ENCODE peak calls at places on chromosomes 4 and X, in six cellular contexts. One of them, this sample, is unnamed.
A peak's percentile ranks its signal among the peaks of the same experiment; 100 is the strongest.

GRCh38 chrX:10039821-10040793 is 72.9 kb downstream of the CLDN34 start:
- DNase-seq in CD8-positive, alpha-beta T cell: no peak
- DNase-seq in HCT116: no peak
- DNase-seq in gastrocnemius medialis: no peak
- DNase-seq in fibroblast of mammary gland: peak; percentile 48
- DNase-seq in Karpas-422: no peak
- DNase-seq in this sample: no peak

GRCh38 chr4:87669373-87669772 is 19.3 kb downstream of the DMP1 start:
- DNase-seq in Karpas-422: no peak
- DNase-seq in HCT116: no peak
- DNase-seq in CD8-positive, alpha-beta T cell: no peak
- DNase-seq in fibroblast of mammary gland: no peak
- DNase-seq in gastrocnemius medialis: no peak
- DNase-seq in this sample: no peak

GRCh38 chrX:75781618-75782017 is 3.4 kb downstream of the MAGEE2 start:
- DNase-seq in CD8-positive, alpha-beta T cell: no peak
- DNase-seq in Karpas-422: no peak
- DNase-seq in gastrocnemius medialis: no peak
- DNase-seq in HCT116: no peak
- DNase-seq in fibroblast of mammary gland: no peak
- DNase-seq in this sample: no peak

GRCh38 chr4:141028024-141028529 is 105.2 kb downstream of the RNF150 start:
- DNase-seq in gastrocnemius medialis: no peak
- DNase-seq in HCT116: no peak
- DNase-seq in fibroblast of mammary gland: peak; percentile 95
- DNase-seq in Karpas-422: no peak
- DNase-seq in CD8-positive, alpha-beta T cell: no peak
- DNase-seq in this sample: no peak

GRCh38 chr4:80237992-80238391 is 28.5 kb upstream of the FGF5 start:
- DNase-seq in gastrocnemius medialis: no peak
- DNase-seq in CD8-positive, alpha-beta T cell: no peak
- DNase-seq in fibroblast of mammary gland: peak; percentile 96
- DNase-seq in HCT116: no peak
- DNase-seq in Karpas-422: no peak
- DNase-seq in this sample: no peak

GRCh38 chr4:68748181-68748981 is 67.4 kb upstream of the UGT2B10 start:
- DNase-seq in gastrocnemius medialis: no peak
- DNase-seq in Karpas-422: no peak
- DNase-seq in CD8-positive, alpha-beta T cell: no peak
- DNase-seq in HCT116: peak; percentile 31
- DNase-seq in fibroblast of mammary gland: no peak
- DNase-seq in this sample: no peak

GRCh38 chr4:93835929-93836328 is 7.4 kb downstream of the ATOH1 start:
- DNase-seq in Karpas-422: no peak
- DNase-seq in gastrocnemius medialis: no peak
- DNase-seq in HCT116: no peak
- DNase-seq in fibroblast of mammary gland: no peak
- DNase-seq in CD8-positive, alpha-beta T cell: no peak
- DNase-seq in this sample: no peak

GRCh38 chrX:29841750-29842149 is 373.6 kb upstream of the MAGEB2 start:
- DNase-seq in fibroblast of mammary gland: peak; percentile 8
- DNase-seq in HCT116: no peak
- DNase-seq in Karpas-422: no peak
- DNase-seq in gastrocnemius medialis: no peak
- DNase-seq in CD8-positive, alpha-beta T cell: no peak
- DNase-seq in this sample: no peak

GRCh38 chr4:92477309-92477708 is 173.5 kb downstream of the GRID2 start:
- DNase-seq in CD8-positive, alpha-beta T cell: no peak
- DNase-seq in gastrocnemius medialis: no peak
- DNase-seq in Karpas-422: no peak
- DNase-seq in HCT116: no peak
- DNase-seq in fibroblast of mammary gland: no peak
- DNase-seq in this sample: no peak

GRCh38 chrX:68462653-68463052 is 29.4 kb upstream of the OPHN1 start:
- DNase-seq in gastrocnemius medialis: no peak
- DNase-seq in CD8-positive, alpha-beta T cell: peak; percentile 12
- DNase-seq in Karpas-422: peak; percentile 71
- DNase-seq in HCT116: peak; percentile 7
- DNase-seq in fibroblast of mammary gland: peak; percentile 62
- DNase-seq in this sample: peak; percentile 40

GRCh38 chrX:116975517-116975916 is 512.7 kb upstream of the CT83 start:
- DNase-seq in fibroblast of mammary gland: no peak
- DNase-seq in gastrocnemius medialis: no peak
- DNase-seq in Karpas-422: no peak
- DNase-seq in CD8-positive, alpha-beta T cell: no peak
- DNase-seq in HCT116: no peak
- DNase-seq in this sample: no peak

GRCh38 chr4:81607947-81608346 is 136.2 kb upstream of the RASGEF1B start:
- DNase-seq in Karpas-422: no peak
- DNase-seq in CD8-positive, alpha-beta T cell: no peak
- DNase-seq in gastrocnemius medialis: no peak
- DNase-seq in HCT116: no peak
- DNase-seq in fibroblast of mammary gland: peak; percentile 32
- DNase-seq in this sample: no peak

GRCh38 chr4:68348577-68348976 is 1.3 kb downstream of the YTHDC1 start:
- DNase-seq in fibroblast of mammary gland: no peak
- DNase-seq in Karpas-422: peak; percentile 60
- DNase-seq in CD8-positive, alpha-beta T cell: no peak
- DNase-seq in gastrocnemius medialis: no peak
- DNase-seq in HCT116: no peak
- DNase-seq in this sample: no peak

GRCh38 chrX:18755651-18756050 is 48.2 kb downstream of the PPEF1 start:
- DNase-seq in gastrocnemius medialis: no peak
- DNase-seq in HCT116: no peak
- DNase-seq in fibroblast of mammary gland: no peak
- DNase-seq in CD8-positive, alpha-beta T cell: no peak
- DNase-seq in Karpas-422: no peak
- DNase-seq in this sample: no peak

GRCh38 chrX:97308161-97308560 is 424.5 kb downstream of the RPA4 start:
- DNase-seq in gastrocnemius medialis: no peak
- DNase-seq in fibroblast of mammary gland: peak; percentile 58
- DNase-seq in Karpas-422: no peak
- DNase-seq in CD8-positive, alpha-beta T cell: no peak
- DNase-seq in HCT116: no peak
- DNase-seq in this sample: no peak

DNA sequence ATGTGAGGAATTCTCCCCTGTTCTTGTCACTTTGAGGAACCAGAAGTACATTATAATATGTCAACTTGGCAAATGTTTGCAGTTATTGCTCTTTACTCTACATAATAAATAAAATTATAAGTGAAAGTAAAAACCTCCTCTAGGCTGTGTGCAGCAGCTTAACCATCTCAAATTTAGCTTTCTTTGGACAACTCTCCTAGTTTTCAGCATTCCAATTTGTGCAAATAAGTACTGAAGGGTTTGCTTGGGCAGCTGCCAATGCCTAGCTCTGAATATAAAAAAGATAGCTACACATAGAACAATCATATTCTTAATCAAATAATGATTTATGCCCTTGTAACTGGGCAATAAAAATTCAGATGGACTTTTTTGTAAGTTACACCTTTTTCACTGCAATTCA is 82.5 kb downstream of the GASK1B start:
- DNase-seq in HCT116: no peak
- DNase-seq in fibroblast of mammary gland: no peak
- DNase-seq in Karpas-422: no peak
- DNase-seq in gastrocnemius medialis: no peak
- DNase-seq in CD8-positive, alpha-beta T cell: no peak
- DNase-seq in this sample: no peak
- H3K4me3 ChIP-seq in HCT116: no peak overlapping the region
- H3K4me3 ChIP-seq in fibroblast of mammary gland: no peak overlapping the region
- H3K4me3 ChIP-seq in Karpas-422: no peak overlapping the region
- H3K4me3 ChIP-seq in gastrocnemius medialis: no peak overlapping the region
- H3K4me3 ChIP-seq in CD8-positive, alpha-beta T cell: no peak overlapping the region
- H3K4me3 ChIP-seq in this sample: no peak overlapping the region

GRCh38 chr4:119508281-119508680 is 120.3 kb downstream of the PDE5A start:
- DNase-seq in CD8-positive, alpha-beta T cell: no peak
- DNase-seq in gastrocnemius medialis: no peak
- DNase-seq in Karpas-422: no peak
- DNase-seq in fibroblast of mammary gland: no peak
- DNase-seq in HCT116: no peak
- DNase-seq in this sample: no peak

GRCh38 chr4:119501740-119502139 is 126.9 kb downstream of the PDE5A start:
- DNase-seq in Karpas-422: no peak
- DNase-seq in CD8-positive, alpha-beta T cell: no peak
- DNase-seq in HCT116: no peak
- DNase-seq in fibroblast of mammary gland: no peak
- DNase-seq in gastrocnemius medialis: no peak
- DNase-seq in this sample: no peak

GRCh38 chr4:119506761-119507160 is 121.8 kb downstream of the PDE5A start:
- DNase-seq in Karpas-422: no peak
- DNase-seq in gastrocnemius medialis: no peak
- DNase-seq in CD8-positive, alpha-beta T cell: no peak
- DNase-seq in HCT116: no peak
- DNase-seq in fibroblast of mammary gland: no peak
- DNase-seq in this sample: no peak

DNA sequence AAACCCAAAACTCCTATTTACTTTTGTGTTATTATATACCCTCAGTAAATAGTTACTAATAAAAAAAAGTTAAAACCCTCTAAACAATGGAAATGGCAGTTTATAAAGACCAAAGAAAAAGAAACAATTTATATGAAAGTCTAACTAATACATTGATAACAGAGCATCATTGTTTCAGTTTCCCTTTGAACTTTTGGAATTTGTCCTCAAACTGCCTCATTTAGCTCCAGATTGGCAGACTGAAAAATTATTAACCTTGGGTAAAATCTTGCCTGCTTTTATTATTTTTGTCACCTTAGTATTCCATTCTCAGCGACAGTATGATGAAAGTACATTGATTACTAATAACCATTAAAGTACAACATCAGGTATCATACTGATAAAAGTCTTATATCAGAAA is 124.0 kb downstream of the PDE5A start:
- DNase-seq in HCT116: no peak
- DNase-seq in gastrocnemius medialis: no peak
- DNase-seq in Karpas-422: no peak
- DNase-seq in CD8-positive, alpha-beta T cell: no peak
- DNase-seq in fibroblast of mammary gland: no peak
- DNase-seq in this sample: no peak
- H3K4me3 ChIP-seq in HCT116: no peak overlapping the region
- H3K4me3 ChIP-seq in gastrocnemius medialis: no peak overlapping the region
- H3K4me3 ChIP-seq in Karpas-422: no peak overlapping the region
- H3K4me3 ChIP-seq in CD8-positive, alpha-beta T cell: no peak overlapping the region
- H3K4me3 ChIP-seq in fibroblast of mammary gland: no peak overlapping the region
- H3K4me3 ChIP-seq in this sample: no peak overlapping the region

GRCh38 chr4:8157496-8157895 is 1.1 kb downstream of the ABLIM2 start:
- DNase-seq in gastrocnemius medialis: peak; percentile 69
- DNase-seq in Karpas-422: no peak
- DNase-seq in CD8-positive, alpha-beta T cell: no peak
- DNase-seq in HCT116: no peak
- DNase-seq in fibroblast of mammary gland: no peak
- DNase-seq in this sample: no peak
- H3K4me3 ChIP-seq in gastrocnemius medialis: peak overlapping the region; percentile 88
- H3K4me3 ChIP-seq in Karpas-422: no peak overlapping the region
- H3K4me3 ChIP-seq in CD8-positive, alpha-beta T cell: peak overlapping the region; percentile 61
- H3K4me3 ChIP-seq in HCT116: peak overlapping the region; percentile 49
- H3K4me3 ChIP-seq in fibroblast of mammary gland: no peak overlapping the region
- H3K4me3 ChIP-seq in this sample: no peak overlapping the region

GRCh38 chrX:65034292-65034640 is 58.0 kb upstream of the ZC4H2 start:
- DNase-seq in fibroblast of mammary gland: no peak
- DNase-seq in HCT116: no peak
- DNase-seq in Karpas-422: no peak
- DNase-seq in CD8-positive, alpha-beta T cell: no peak
- DNase-seq in gastrocnemius medialis: no peak
- DNase-seq in this sample: peak; percentile 8
- H3K4me3 ChIP-seq in fibroblast of mammary gland: peak overlapping the region; percentile 53
- H3K4me3 ChIP-seq in HCT116: peak overlapping the region; percentile 54
- H3K4me3 ChIP-seq in Karpas-422: peak overlapping the region; percentile 65
- H3K4me3 ChIP-seq in CD8-positive, alpha-beta T cell: peak overlapping the region; percentile 64
- H3K4me3 ChIP-seq in gastrocnemius medialis: peak overlapping the region; percentile 36
- H3K4me3 ChIP-seq in this sample: peak overlapping the region; percentile 71

GRCh38 chr4:182089326-182089725 is 153.9 kb upstream of the TENM3 start:
- DNase-seq in HCT116: peak; percentile 2
- DNase-seq in fibroblast of mammary gland: peak; percentile 22
- DNase-seq in CD8-positive, alpha-beta T cell: no peak
- DNase-seq in Karpas-422: no peak
- DNase-seq in gastrocnemius medialis: no peak
- DNase-seq in this sample: peak; percentile 5

GRCh38 chr4:182082910-182083309 is 160.3 kb upstream of the TENM3 start:
- DNase-seq in Karpas-422: no peak
- DNase-seq in gastrocnemius medialis: no peak
- DNase-seq in fibroblast of mammary gland: no peak
- DNase-seq in CD8-positive, alpha-beta T cell: no peak
- DNase-seq in HCT116: no peak
- DNase-seq in this sample: no peak

GRCh38 chr4:182085051-182085480 is 158.1 kb upstream of the TENM3 start:
- DNase-seq in fibroblast of mammary gland: no peak
- DNase-seq in CD8-positive, alpha-beta T cell: no peak
- DNase-seq in HCT116: no peak
- DNase-seq in gastrocnemius medialis: no peak
- DNase-seq in Karpas-422: no peak
- DNase-seq in this sample: no peak

GRCh38 chr4:182083681-182084410 is 159.4 kb upstream of the TENM3 start:
- DNase-seq in Karpas-422: no peak
- DNase-seq in HCT116: no peak
- DNase-seq in gastrocnemius medialis: no peak
- DNase-seq in CD8-positive, alpha-beta T cell: no peak
- DNase-seq in fibroblast of mammary gland: no peak
- DNase-seq in this sample: no peak
- H3K4me3 ChIP-seq in Karpas-422: no peak overlapping the region
- H3K4me3 ChIP-seq in HCT116: no peak overlapping the region
- H3K4me3 ChIP-seq in gastrocnemius medialis: no peak overlapping the region
- H3K4me3 ChIP-seq in CD8-positive, alpha-beta T cell: no peak overlapping the region
- H3K4me3 ChIP-seq in fibroblast of mammary gland: no peak overlapping the region
- H3K4me3 ChIP-seq in this sample: no peak overlapping the region

GRCh38 chr4:48909697-48910096 is 3.1 kb upstream of the OCIAD2 start:
- DNase-seq in CD8-positive, alpha-beta T cell: no peak
- DNase-seq in Karpas-422: peak; percentile 31
- DNase-seq in HCT116: peak; percentile 92
- DNase-seq in fibroblast of mammary gland: peak; percentile 99
- DNase-seq in gastrocnemius medialis: no peak
- DNase-seq in this sample: no peak
- H3K4me3 ChIP-seq in CD8-positive, alpha-beta T cell: no peak overlapping the region
- H3K4me3 ChIP-seq in Karpas-422: no peak overlapping the region
- H3K4me3 ChIP-seq in HCT116: no peak overlapping the region
- H3K4me3 ChIP-seq in fibroblast of mammary gland: no peak overlapping the region
- H3K4me3 ChIP-seq in gastrocnemius medialis: no peak overlapping the region
- H3K4me3 ChIP-seq in this sample: no peak overlapping the region

DNA sequence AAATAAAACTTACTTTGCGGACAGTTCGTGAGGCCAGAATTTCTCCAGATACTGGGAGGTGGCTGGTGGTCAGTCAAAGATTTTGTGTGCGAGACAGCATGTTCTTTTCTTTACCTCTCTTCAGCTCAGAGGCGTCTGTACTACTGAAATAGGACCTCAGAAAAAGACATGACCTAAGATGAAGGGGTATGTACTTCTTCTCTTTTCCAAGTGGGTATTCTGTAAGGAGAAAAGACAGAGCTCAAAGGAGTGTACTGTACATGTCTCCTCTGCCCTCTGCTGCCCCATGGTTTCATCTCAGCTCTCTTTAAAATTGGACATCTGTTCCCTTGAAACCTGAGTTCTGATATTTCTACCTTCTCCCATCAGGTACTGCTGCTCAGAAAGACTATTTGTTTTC is 38.1 kb downstream of the SEPTIN11 start:
- DNase-seq in gastrocnemius medialis: no peak
- DNase-seq in CD8-positive, alpha-beta T cell: no peak
- DNase-seq in Karpas-422: no peak
- DNase-seq in fibroblast of mammary gland: no peak
- DNase-seq in HCT116: no peak
- DNase-seq in this sample: no peak
- H3K4me3 ChIP-seq in gastrocnemius medialis: no peak overlapping the region
- H3K4me3 ChIP-seq in CD8-positive, alpha-beta T cell: no peak overlapping the region
- H3K4me3 ChIP-seq in Karpas-422: no peak overlapping the region
- H3K4me3 ChIP-seq in fibroblast of mammary gland: peak overlapping the region; percentile 33
- H3K4me3 ChIP-seq in HCT116: no peak overlapping the region
- H3K4me3 ChIP-seq in this sample: no peak overlapping the region